ENCODE peak calls at places on chromosomes 13 and 19, in four cellular contexts. P is HepG2, F is HCT116, X is K562. A is an unnamed sample.
A peak's percentile ranks its signal among the peaks of the same experiment; 100 is the strongest.

GRCh38 chr13:74409551-74409950 is 275.3 kb upstream of the KLF12 start:
- DNase-seq in F (no peak), X (no peak), P (no peak), A (no peak)

GRCh38 chr19:12639901-12640613 is 26.5 kb downstream of the MAN2B1 start:
- DNase-seq in P (peak; percentile 67), X (peak; percentile 78), F (peak; percentile 16), A (peak; percentile 30)

GRCh38 chr19:10217085-10217484 is 14.0 kb downstream of the S1PR2 start:
- DNase-seq in X (no peak), P (no peak), F (no peak), A (no peak)

GRCh38 chr13:102729560-102730275 is 34.9 kb upstream of the METTL21C start:
- DNase-seq in F (no peak), X (no peak), P (no peak), A (no peak)

GRCh38 chr19:56369886-56370676 is 23.3 kb downstream of the ZNF582 start:
- DNase-seq in X (no peak), F (no peak), P (no peak), A (no peak)

GRCh38 chr13:32528358-32528757 is 10.2 kb downstream of the N4BP2L2 start:
- DNase-seq in X (no peak), P (no peak), F (no peak), A (no peak)

GRCh38 chr19:35169226-35169995 is 14.9 kb downstream of the FXYD5 start:
- DNase-seq in X (no peak), F (no peak), P (no peak), A (no peak)

GRCh38 chr19:32367948-32368536 is 22.6 kb downstream of the ZNF507 start:
- DNase-seq in X (no peak), P (no peak), F (no peak), A (no peak)

GRCh38 chr13:84867246-84867645 is 932.0 kb downstream of the SLITRK6 start:
- DNase-seq in F (no peak), P (peak; percentile 1), X (no peak), A (no peak)

GRCh38 chr13:88124142-88124541 is 453.0 kb downstream of the SLITRK5 start:
- DNase-seq in P (no peak), X (no peak), F (no peak), A (no peak)

GRCh38 chr19:16066611-16067104 is 9.6 kb upstream of the TPM4 start:
- DNase-seq in X (peak; percentile 63), F (peak; percentile 80), P (peak; percentile 81), A (no peak)

GRCh38 chr19:35882074-35882832 is 13.9 kb downstream of the APLP1 start:
- DNase-seq in F (peak; percentile 67), X (peak; percentile 45), P (peak; percentile 64), A (peak; percentile 87)

GRCh38 chr19:10870501-10870954 is 825 bp upstream of the CARM1 start:
- DNase-seq in F (no peak), P (no peak), X (no peak), A (no peak)

GRCh38 chr19:6802336-6803035 is 30.0 kb downstream of the VAV1 start:
- DNase-seq in F (peak; percentile 19), P (no peak), X (no peak), A (no peak)

GRCh38 chr19:41863209-41863931 is 3.3 kb downstream of the RPS19 start:
- DNase-seq in F (no peak), P (no peak), X (no peak), A (no peak)

GRCh38 chr13:40550130-40550529 is 116.3 kb downstream of the FOXO1 start:
- DNase-seq in X (no peak), F (no peak), P (peak; percentile 34), A (no peak)

GRCh38 chr19:49862411-49863253 is 4.7 kb downstream of the PNKP start:
- DNase-seq in X (peak; percentile 54), F (no peak), P (peak; percentile 31), A (no peak)

GRCh38 chr19:49651029-49651825 is 9.2 kb downstream of the SCAF1 start:
- DNase-seq in P (no peak), F (no peak), X (no peak), A (no peak)

GRCh38 chr13:42355841-42356575 is 84.1 kb downstream of the AKAP11 start:
- DNase-seq in F (no peak), P (no peak), X (no peak), A (no peak)

GRCh38 chr13:59391696-59392095 is 772.0 kb downstream of the DIAPH3 start:
- DNase-seq in F (peak; percentile 16), P (peak; percentile 39), X (peak; percentile 7), A (peak; percentile 36)

GRCh38 chr19:12766051-12766521 is 9.3 kb downstream of the HOOK2 start:
- DNase-seq in P (peak; percentile 76), X (peak; percentile 44), F (no peak), A (no peak)

GRCh38 chr19:10009269-10009665 is 1.0 kb downstream of the COL5A3 start:
- DNase-seq in X (peak; percentile 95), P (no peak), F (no peak), A (no peak)

GRCh38 chr19:44764975-44765948 is 12.4 kb upstream of the CBLC start:
- DNase-seq in X (no peak), P (peak; percentile 91), F (no peak), A (no peak)
- H3K27ac ChIP-seq in X (no peak overlapping the region), P (peak overlapping the region; percentile 51), F (no peak overlapping the region), A (peak overlapping the region; percentile 17)

DNA sequence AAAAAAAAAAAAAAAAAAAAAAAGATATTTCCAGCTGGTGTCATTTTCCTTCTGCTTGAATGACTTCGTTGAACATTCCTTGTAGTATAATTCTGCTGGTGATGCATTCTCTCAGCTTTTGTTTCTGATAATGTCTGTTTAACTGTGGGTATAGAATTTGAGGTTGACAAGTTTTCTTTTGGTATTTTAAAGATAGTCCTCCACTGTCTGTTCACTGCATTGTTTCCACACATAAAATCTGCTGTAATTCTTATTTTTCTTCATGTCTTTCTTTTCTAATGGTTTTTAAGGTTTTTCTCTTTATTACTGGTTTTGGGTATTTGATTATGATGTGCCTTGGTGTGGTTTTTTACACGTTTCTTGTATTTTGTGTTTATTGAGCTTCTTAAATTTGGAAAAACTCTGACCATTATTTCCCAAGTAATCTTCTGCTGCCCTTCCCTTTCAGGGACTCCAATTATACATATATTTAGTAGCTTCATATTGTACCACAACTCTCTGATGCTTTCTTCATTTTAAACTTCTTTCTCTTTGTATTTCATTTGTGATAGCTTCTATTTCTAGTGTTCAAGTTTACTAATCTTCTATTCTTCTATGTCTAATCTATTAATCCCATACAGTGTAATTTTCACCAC is 6.3 kb downstream of the EEF1AKMT1 start:
- DNase-seq in P (no peak), F (no peak), X (no peak), A (no peak)
- H3K27me3 ChIP-seq in P (no peaks in the 10 kb centered on the region), F (no peaks in the 10 kb centered on the region), X (no peaks in the 10 kb centered on the region), A (no peaks in the 10 kb centered on the region)

DNA sequence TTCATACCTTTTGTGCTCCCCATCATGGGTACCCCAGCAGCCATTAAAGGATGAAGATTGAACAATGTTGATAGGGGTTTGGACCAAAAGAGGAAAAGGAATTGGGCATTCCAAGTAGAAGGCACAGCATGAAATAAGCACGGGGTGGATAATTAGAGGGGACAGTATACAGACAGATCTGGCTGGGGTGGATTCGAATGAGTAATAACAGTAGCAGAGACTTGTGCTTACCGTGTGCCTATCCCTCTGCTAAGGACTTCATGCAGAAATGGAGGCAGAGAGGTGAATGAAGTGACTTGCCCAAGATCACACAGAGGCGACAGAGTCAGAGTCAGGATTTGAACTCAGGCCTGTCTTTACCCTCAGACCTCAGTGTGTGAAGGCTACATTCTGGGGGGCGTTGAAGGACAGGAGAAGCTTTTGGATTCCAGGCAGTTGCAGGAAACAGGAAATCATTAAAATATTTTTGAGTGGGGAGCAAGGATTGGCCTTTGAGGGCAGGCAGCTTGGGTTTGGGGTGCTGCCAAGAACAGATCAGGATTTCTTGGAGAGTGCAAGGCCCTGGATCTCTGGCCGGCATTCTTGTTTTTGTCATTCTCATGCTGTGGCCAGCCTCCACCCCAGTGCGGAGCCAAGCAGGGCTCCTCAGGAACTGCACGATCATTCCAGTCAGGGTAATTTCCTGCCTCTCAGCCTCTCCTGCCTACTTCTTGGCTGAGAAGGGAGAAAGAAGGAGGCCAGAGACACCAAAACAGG is 18.7 kb downstream of the PAF1 start:
- DNase-seq in P (no peak), F (no peak), X (no peak), A (no peak)
- TF ChIP-seq TCF7L2 in P (no peak), F (no peak), X (no peak), A (no peak)

GRCh38 chr13:98536729-98537128 is 40.2 kb downstream of the STK24 start:
- DNase-seq in F (no peak), P (no peak), X (no peak), A (no peak)
- H3K27ac ChIP-seq in F (no peak overlapping the region), P (no peak overlapping the region), X (no peak overlapping the region), A (no peak overlapping the region)

GRCh38 chr19:294341-294818 is 3.2 kb upstream of the PLPP2 start:
- DNase-seq in X (no peak), F (no peak), P (no peak), A (no peak)
- H3K27me3 ChIP-seq in X (peaks cover 5% of the 10 kb centered on the region), F (no peaks in the 10 kb centered on the region), P (peaks cover 4% of the 10 kb centered on the region), A (no peaks in the 10 kb centered on the region)

A was measured in Panc1.